ENCODE peak calls at places on chromosomes 12 and 14, in ten cellular contexts. One of them, this sample, is unnamed.

GRCh38 chr14:22488522-22489246 is 100.3 kb downstream of the DAD1 start:
- DNase-seq in NCI-H1105 treated with DMSO at 0.1 percent for 48 hours: no peak
- DNase-seq in NCI-H1092: no peak
- DNase-seq in choroid plexus epithelial cell: no peak
- DNase-seq in myocyte: no peak
- DNase-seq in transverse colon: no peak
- DNase-seq in T-cell: no peak
- DNase-seq in midbrain: no peak
- DNase-seq in GM20000: no peak
- DNase-seq in activated T-helper 1 cell treated with anti-CD3 and anti-CD28 coated beads, Interleukin-2, amount 50 U/mL, for 16 hours: no peak
- DNase-seq in this sample: no peak

GRCh38 chr12:107917912-107918800 is 143.7 kb downstream of the ASCL4 start:
- DNase-seq in midbrain: peak; percentile 1
- DNase-seq in myocyte: peak; percentile 18
- DNase-seq in transverse colon: no peak
- DNase-seq in NCI-H1092: no peak
- DNase-seq in T-cell: no peak
- DNase-seq in GM20000: peak; percentile 39
- DNase-seq in NCI-H1105 treated with DMSO at 0.1 percent for 48 hours: peak; percentile 71
- DNase-seq in activated T-helper 1 cell treated with anti-CD3 and anti-CD28 coated beads, Interleukin-2, amount 50 U/mL, for 16 hours: no peak
- DNase-seq in choroid plexus epithelial cell: peak; percentile 54
- DNase-seq in this sample: no peak

GRCh38 chr12:82862876-82863649 is 176.4 kb downstream of the TMTC2 start:
- DNase-seq in NCI-H1105 treated with DMSO at 0.1 percent for 48 hours: peak; percentile 29
- DNase-seq in choroid plexus epithelial cell: peak; percentile 43
- DNase-seq in GM20000: no peak
- DNase-seq in activated T-helper 1 cell treated with anti-CD3 and anti-CD28 coated beads, Interleukin-2, amount 50 U/mL, for 16 hours: no peak
- DNase-seq in NCI-H1092: no peak
- DNase-seq in midbrain: no peak
- DNase-seq in T-cell: no peak
- DNase-seq in myocyte: no peak
- DNase-seq in transverse colon: no peak
- DNase-seq in this sample: no peak

GRCh38 chr14:79254069-79254775 is 957.1 kb downstream of the DIO2 start:
- DNase-seq in myocyte: peak; percentile 14
- DNase-seq in midbrain: no peak
- DNase-seq in GM20000: no peak
- DNase-seq in transverse colon: no peak
- DNase-seq in NCI-H1105 treated with DMSO at 0.1 percent for 48 hours: no peak
- DNase-seq in T-cell: no peak
- DNase-seq in activated T-helper 1 cell treated with anti-CD3 and anti-CD28 coated beads, Interleukin-2, amount 50 U/mL, for 16 hours: no peak
- DNase-seq in NCI-H1092: no peak
- DNase-seq in choroid plexus epithelial cell: peak; percentile 84
- DNase-seq in this sample: no peak

GRCh38 chr12:104909761-104910160 is 48.3 kb downstream of the SLC41A2 start:
- DNase-seq in activated T-helper 1 cell treated with anti-CD3 and anti-CD28 coated beads, Interleukin-2, amount 50 U/mL, for 16 hours: no peak
- DNase-seq in midbrain: no peak
- DNase-seq in GM20000: no peak
- DNase-seq in NCI-H1092: no peak
- DNase-seq in transverse colon: no peak
- DNase-seq in T-cell: no peak
- DNase-seq in NCI-H1105 treated with DMSO at 0.1 percent for 48 hours: no peak
- DNase-seq in choroid plexus epithelial cell: peak; percentile 74
- DNase-seq in myocyte: no peak
- DNase-seq in this sample: no peak

GRCh38 chr12:44717612-44718011 is 158.5 kb downstream of the NELL2 start:
- DNase-seq in NCI-H1105 treated with DMSO at 0.1 percent for 48 hours: peak; percentile 10
- DNase-seq in T-cell: no peak
- DNase-seq in midbrain: no peak
- DNase-seq in NCI-H1092: no peak
- DNase-seq in myocyte: no peak
- DNase-seq in choroid plexus epithelial cell: no peak
- DNase-seq in activated T-helper 1 cell treated with anti-CD3 and anti-CD28 coated beads, Interleukin-2, amount 50 U/mL, for 16 hours: no peak
- DNase-seq in transverse colon: no peak
- DNase-seq in GM20000: no peak
- DNase-seq in this sample: no peak

GRCh38 chr12:68912916-68913315 is 20.1 kb downstream of the CPM start:
- DNase-seq in NCI-H1092: no peak
- DNase-seq in NCI-H1105 treated with DMSO at 0.1 percent for 48 hours: no peak
- DNase-seq in myocyte: no peak
- DNase-seq in GM20000: no peak
- DNase-seq in midbrain: no peak
- DNase-seq in choroid plexus epithelial cell: no peak
- DNase-seq in transverse colon: no peak
- DNase-seq in activated T-helper 1 cell treated with anti-CD3 and anti-CD28 coated beads, Interleukin-2, amount 50 U/mL, for 16 hours: no peak
- DNase-seq in T-cell: no peak
- DNase-seq in this sample: no peak

GRCh38 chr14:33956640-33957039 is 5.8 kb upstream of the EGLN3 start:
- DNase-seq in midbrain: no peak
- DNase-seq in transverse colon: no peak
- DNase-seq in T-cell: no peak
- DNase-seq in GM20000: no peak
- DNase-seq in activated T-helper 1 cell treated with anti-CD3 and anti-CD28 coated beads, Interleukin-2, amount 50 U/mL, for 16 hours: no peak
- DNase-seq in myocyte: no peak
- DNase-seq in NCI-H1105 treated with DMSO at 0.1 percent for 48 hours: no peak
- DNase-seq in NCI-H1092: no peak
- DNase-seq in choroid plexus epithelial cell: no peak
- DNase-seq in this sample: no peak

GRCh38 chr14:33716921-33717320 is 234.0 kb downstream of the EGLN3 start:
- DNase-seq in activated T-helper 1 cell treated with anti-CD3 and anti-CD28 coated beads, Interleukin-2, amount 50 U/mL, for 16 hours: no peak
- DNase-seq in GM20000: no peak
- DNase-seq in NCI-H1105 treated with DMSO at 0.1 percent for 48 hours: no peak
- DNase-seq in choroid plexus epithelial cell: no peak
- DNase-seq in myocyte: no peak
- DNase-seq in midbrain: no peak
- DNase-seq in T-cell: no peak
- DNase-seq in NCI-H1092: no peak
- DNase-seq in transverse colon: no peak
- DNase-seq in this sample: no peak

GRCh38 chr12:69274861-69275260 is 35.5 kb downstream of the CPSF6 start:
- DNase-seq in choroid plexus epithelial cell: peak; percentile 35
- DNase-seq in activated T-helper 1 cell treated with anti-CD3 and anti-CD28 coated beads, Interleukin-2, amount 50 U/mL, for 16 hours: no peak
- DNase-seq in myocyte: no peak
- DNase-seq in GM20000: no peak
- DNase-seq in T-cell: no peak
- DNase-seq in midbrain: no peak
- DNase-seq in NCI-H1092: no peak
- DNase-seq in transverse colon: no peak
- DNase-seq in NCI-H1105 treated with DMSO at 0.1 percent for 48 hours: no peak
- DNase-seq in this sample: no peak

GRCh38 chr12:130764073-130764472 is 48.0 kb upstream of the RIMBP2 start:
- DNase-seq in myocyte: no peak
- DNase-seq in midbrain: no peak
- DNase-seq in choroid plexus epithelial cell: no peak
- DNase-seq in NCI-H1105 treated with DMSO at 0.1 percent for 48 hours: no peak
- DNase-seq in NCI-H1092: no peak
- DNase-seq in GM20000: no peak
- DNase-seq in activated T-helper 1 cell treated with anti-CD3 and anti-CD28 coated beads, Interleukin-2, amount 50 U/mL, for 16 hours: no peak
- DNase-seq in T-cell: no peak
- DNase-seq in transverse colon: no peak
- DNase-seq in this sample: no peak

GRCh38 chr12:3311027-3311402 is 180.0 kb upstream of the PRMT8 start:
- DNase-seq in midbrain: no peak
- DNase-seq in myocyte: no peak
- DNase-seq in choroid plexus epithelial cell: no peak
- DNase-seq in GM20000: no peak
- DNase-seq in transverse colon: peak; percentile 46
- DNase-seq in NCI-H1105 treated with DMSO at 0.1 percent for 48 hours: no peak
- DNase-seq in activated T-helper 1 cell treated with anti-CD3 and anti-CD28 coated beads, Interleukin-2, amount 50 U/mL, for 16 hours: no peak
- DNase-seq in T-cell: no peak
- DNase-seq in NCI-H1092: no peak
- DNase-seq in this sample: no peak

GRCh38 chr12:55703976-55704761 is 3.5 kb downstream of the ITGA7 start:
- DNase-seq in transverse colon: no peak
- DNase-seq in GM20000: no peak
- DNase-seq in midbrain: peak; percentile 30
- DNase-seq in T-cell: no peak
- DNase-seq in NCI-H1105 treated with DMSO at 0.1 percent for 48 hours: no peak
- DNase-seq in activated T-helper 1 cell treated with anti-CD3 and anti-CD28 coated beads, Interleukin-2, amount 50 U/mL, for 16 hours: no peak
- DNase-seq in myocyte: peak; percentile 100
- DNase-seq in choroid plexus epithelial cell: no peak
- DNase-seq in NCI-H1092: no peak
- DNase-seq in this sample: no peak

GRCh38 chr14:86196476-86196875 is 666.5 kb downstream of the FLRT2 start:
- DNase-seq in NCI-H1092: no peak
- DNase-seq in midbrain: no peak
- DNase-seq in myocyte: no peak
- DNase-seq in NCI-H1105 treated with DMSO at 0.1 percent for 48 hours: peak; percentile 43
- DNase-seq in T-cell: no peak
- DNase-seq in transverse colon: no peak
- DNase-seq in activated T-helper 1 cell treated with anti-CD3 and anti-CD28 coated beads, Interleukin-2, amount 50 U/mL, for 16 hours: no peak
- DNase-seq in GM20000: no peak
- DNase-seq in choroid plexus epithelial cell: peak; percentile 14
- DNase-seq in this sample: no peak

GRCh38 chr12:95218852-95219171 is 1.2 kb downstream of the VEZT start:
- DNase-seq in transverse colon: peak; percentile 42
- DNase-seq in NCI-H1105 treated with DMSO at 0.1 percent for 48 hours: peak; percentile 51
- DNase-seq in NCI-H1092: no peak
- DNase-seq in activated T-helper 1 cell treated with anti-CD3 and anti-CD28 coated beads, Interleukin-2, amount 50 U/mL, for 16 hours: no peak
- DNase-seq in choroid plexus epithelial cell: peak; percentile 25
- DNase-seq in T-cell: no peak
- DNase-seq in myocyte: peak; percentile 12
- DNase-seq in GM20000: peak; percentile 42
- DNase-seq in midbrain: no peak
- DNase-seq in this sample: peak; percentile 53

GRCh38 chr12:96334502-96334901 is 65.7 kb downstream of the CDK17 start:
- DNase-seq in myocyte: no peak
- DNase-seq in NCI-H1092: no peak
- DNase-seq in midbrain: no peak
- DNase-seq in GM20000: no peak
- DNase-seq in NCI-H1105 treated with DMSO at 0.1 percent for 48 hours: no peak
- DNase-seq in T-cell: no peak
- DNase-seq in choroid plexus epithelial cell: no peak
- DNase-seq in activated T-helper 1 cell treated with anti-CD3 and anti-CD28 coated beads, Interleukin-2, amount 50 U/mL, for 16 hours: no peak
- DNase-seq in transverse colon: no peak
- DNase-seq in this sample: no peak

GRCh38 chr14:89912667-89913211 is 41.8 kb downstream of the EFCAB11 start:
- DNase-seq in NCI-H1092: no peak
- DNase-seq in myocyte: peak; percentile 76
- DNase-seq in T-cell: no peak
- DNase-seq in GM20000: no peak
- DNase-seq in activated T-helper 1 cell treated with anti-CD3 and anti-CD28 coated beads, Interleukin-2, amount 50 U/mL, for 16 hours: no peak
- DNase-seq in NCI-H1105 treated with DMSO at 0.1 percent for 48 hours: no peak
- DNase-seq in transverse colon: peak; percentile 10
- DNase-seq in midbrain: peak; percentile 29
- DNase-seq in choroid plexus epithelial cell: peak; percentile 98
- DNase-seq in this sample: no peak

GRCh38 chr14:67392728-67393314 is 19.1 kb downstream of the PLEK2 start:
- DNase-seq in midbrain: no peak
- DNase-seq in choroid plexus epithelial cell: no peak
- DNase-seq in activated T-helper 1 cell treated with anti-CD3 and anti-CD28 coated beads, Interleukin-2, amount 50 U/mL, for 16 hours: no peak
- DNase-seq in NCI-H1092: no peak
- DNase-seq in T-cell: no peak
- DNase-seq in transverse colon: no peak
- DNase-seq in myocyte: peak; percentile 50
- DNase-seq in NCI-H1105 treated with DMSO at 0.1 percent for 48 hours: no peak
- DNase-seq in GM20000: no peak
- DNase-seq in this sample: no peak

GRCh38 chr12:43069768-43070221 is 480.2 kb upstream of the PRICKLE1 start:
- DNase-seq in NCI-H1092: no peak
- DNase-seq in T-cell: no peak
- DNase-seq in midbrain: no peak
- DNase-seq in GM20000: no peak
- DNase-seq in NCI-H1105 treated with DMSO at 0.1 percent for 48 hours: no peak
- DNase-seq in activated T-helper 1 cell treated with anti-CD3 and anti-CD28 coated beads, Interleukin-2, amount 50 U/mL, for 16 hours: no peak
- DNase-seq in choroid plexus epithelial cell: peak; percentile 31
- DNase-seq in transverse colon: no peak
- DNase-seq in myocyte: no peak
- DNase-seq in this sample: no peak

GRCh38 chr14:52314521-52315354 is 626 bp downstream of the PTGER2 start:
- DNase-seq in NCI-H1105 treated with DMSO at 0.1 percent for 48 hours: peak; percentile 72
- DNase-seq in activated T-helper 1 cell treated with anti-CD3 and anti-CD28 coated beads, Interleukin-2, amount 50 U/mL, for 16 hours: peak; percentile 11
- DNase-seq in midbrain: no peak
- DNase-seq in NCI-H1092: no peak
- DNase-seq in GM20000: peak; percentile 51
- DNase-seq in myocyte: peak; percentile 45
- DNase-seq in T-cell: peak; percentile 29
- DNase-seq in choroid plexus epithelial cell: peak; percentile 40
- DNase-seq in transverse colon: peak; percentile 41
- DNase-seq in this sample: peak; percentile 48

GRCh38 chr14:40386433-40386832 is 954.2 kb upstream of the FBXO33 start:
- DNase-seq in T-cell: no peak
- DNase-seq in choroid plexus epithelial cell: no peak
- DNase-seq in transverse colon: no peak
- DNase-seq in NCI-H1105 treated with DMSO at 0.1 percent for 48 hours: no peak
- DNase-seq in NCI-H1092: no peak
- DNase-seq in GM20000: no peak
- DNase-seq in midbrain: no peak
- DNase-seq in myocyte: no peak
- DNase-seq in activated T-helper 1 cell treated with anti-CD3 and anti-CD28 coated beads, Interleukin-2, amount 50 U/mL, for 16 hours: no peak
- DNase-seq in this sample: no peak

GRCh38 chr14:100410056-100410565 is 87.0 kb downstream of the SLC25A47 start:
- DNase-seq in activated T-helper 1 cell treated with anti-CD3 and anti-CD28 coated beads, Interleukin-2, amount 50 U/mL, for 16 hours: no peak
- DNase-seq in midbrain: no peak
- DNase-seq in myocyte: no peak
- DNase-seq in NCI-H1105 treated with DMSO at 0.1 percent for 48 hours: no peak
- DNase-seq in choroid plexus epithelial cell: peak; percentile 87
- DNase-seq in T-cell: no peak
- DNase-seq in GM20000: no peak
- DNase-seq in NCI-H1092: no peak
- DNase-seq in transverse colon: no peak
- DNase-seq in this sample: no peak

GRCh38 chr12:47770086-47770726 is 2.8 kb upstream of the SLC48A1 start:
- DNase-seq in T-cell: no peak
- DNase-seq in GM20000: no peak
- DNase-seq in activated T-helper 1 cell treated with anti-CD3 and anti-CD28 coated beads, Interleukin-2, amount 50 U/mL, for 16 hours: no peak
- DNase-seq in midbrain: no peak
- DNase-seq in myocyte: no peak
- DNase-seq in NCI-H1092: no peak
- DNase-seq in transverse colon: no peak
- DNase-seq in NCI-H1105 treated with DMSO at 0.1 percent for 48 hours: no peak
- DNase-seq in choroid plexus epithelial cell: peak; percentile 83
- DNase-seq in this sample: no peak

GRCh38 chr14:30443368-30444007 is 115.5 kb upstream of the G2E3 start:
- DNase-seq in choroid plexus epithelial cell: peak; percentile 76
- DNase-seq in GM20000: no peak
- DNase-seq in T-cell: no peak
- DNase-seq in transverse colon: no peak
- DNase-seq in myocyte: peak; percentile 51
- DNase-seq in activated T-helper 1 cell treated with anti-CD3 and anti-CD28 coated beads, Interleukin-2, amount 50 U/mL, for 16 hours: no peak
- DNase-seq in NCI-H1105 treated with DMSO at 0.1 percent for 48 hours: peak; percentile 49
- DNase-seq in midbrain: peak; percentile 46
- DNase-seq in NCI-H1092: peak; percentile 40
- DNase-seq in this sample: no peak

GRCh38 chr12:66405395-66405794 is 103.1 kb downstream of the HELB start:
- DNase-seq in midbrain: no peak
- DNase-seq in NCI-H1105 treated with DMSO at 0.1 percent for 48 hours: no peak
- DNase-seq in NCI-H1092: no peak
- DNase-seq in choroid plexus epithelial cell: peak; percentile 44
- DNase-seq in T-cell: no peak
- DNase-seq in transverse colon: no peak
- DNase-seq in GM20000: no peak
- DNase-seq in myocyte: no peak
- DNase-seq in activated T-helper 1 cell treated with anti-CD3 and anti-CD28 coated beads, Interleukin-2, amount 50 U/mL, for 16 hours: no peak
- DNase-seq in this sample: no peak

GRCh38 chr14:64779472-64779871 is 75.2 kb downstream of the PLEKHG3 start:
- DNase-seq in myocyte: peak; percentile 65
- DNase-seq in GM20000: no peak
- DNase-seq in NCI-H1092: no peak
- DNase-seq in transverse colon: no peak
- DNase-seq in choroid plexus epithelial cell: no peak
- DNase-seq in midbrain: no peak
- DNase-seq in NCI-H1105 treated with DMSO at 0.1 percent for 48 hours: no peak
- DNase-seq in T-cell: no peak
- DNase-seq in activated T-helper 1 cell treated with anti-CD3 and anti-CD28 coated beads, Interleukin-2, amount 50 U/mL, for 16 hours: no peak
- DNase-seq in this sample: no peak

GRCh38 chr12:114853003-114853529 is 169.1 kb upstream of the TBX3 start:
- DNase-seq in myocyte: peak; percentile 24
- DNase-seq in transverse colon: no peak
- DNase-seq in activated T-helper 1 cell treated with anti-CD3 and anti-CD28 coated beads, Interleukin-2, amount 50 U/mL, for 16 hours: no peak
- DNase-seq in T-cell: no peak
- DNase-seq in GM20000: no peak
- DNase-seq in NCI-H1092: no peak
- DNase-seq in midbrain: no peak
- DNase-seq in choroid plexus epithelial cell: no peak
- DNase-seq in NCI-H1105 treated with DMSO at 0.1 percent for 48 hours: no peak
- DNase-seq in this sample: no peak

GRCh38 chr12:15863984-15864383 is 18.2 kb upstream of the STRAP start:
- DNase-seq in NCI-H1092: no peak
- DNase-seq in NCI-H1105 treated with DMSO at 0.1 percent for 48 hours: no peak
- DNase-seq in T-cell: no peak
- DNase-seq in choroid plexus epithelial cell: no peak
- DNase-seq in midbrain: no peak
- DNase-seq in transverse colon: no peak
- DNase-seq in myocyte: no peak
- DNase-seq in activated T-helper 1 cell treated with anti-CD3 and anti-CD28 coated beads, Interleukin-2, amount 50 U/mL, for 16 hours: no peak
- DNase-seq in GM20000: peak; percentile 17
- DNase-seq in this sample: peak; percentile 18

This sample was measured in B cell.